ENCODE peak calls at places on chromosomes 5 and 9, in six cellular contexts. C, D, J, I, N and K are unnamed samples.

GRCh38 chr5:179755022-179755421 is 22.4 kb downstream of the MAML1 start:
- DNase-seq in I (no peak), J (no peak), C (no peak), N (no peak), D (no peak), K (no peak)

GRCh38 chr9:100216178-100216787 is 117.2 kb downstream of the INVS start:
- DNase-seq in C (no peak), J (peak), D (peak), I (peak), N (no peak), K (no peak)

GRCh38 chr9:1100945-1101344 is 50.8 kb downstream of the DMRT2 start:
- DNase-seq in J (peak), C (no peak), I (no peak), N (peak), D (no peak), K (no peak)

GRCh38 chr9:5441043-5441442 is 3.3 kb upstream of the PLGRKT start:
- DNase-seq in I (no peak), D (no peak), C (no peak), J (peak), N (no peak), K (no peak)

GRCh38 chr9:133738039-133738805 is at the start of gene SARDH:
- DNase-seq in D (peak), I (peak), C (peak), J (peak), N (peak), K (no peak)

GRCh38 chr5:69217154-69217731 is 17.4 kb upstream of the CDK7 start:
- DNase-seq in N (peak), C (no peak), I (no peak), J (no peak), D (no peak), K (no peak)

GRCh38 chr5:4630031-4630430 is 510.1 kb upstream of the ADAMTS16 start:
- DNase-seq in D (no peak), N (no peak), I (no peak), C (no peak), J (no peak), K (no peak)

GRCh38 chr5:179936976-179937681 is 29.4 kb upstream of the TBC1D9B start:
- DNase-seq in D (no peak), I (no peak), N (no peak), C (no peak), J (no peak), K (no peak)

GRCh38 chr5:130912088-130912487 is 253.0 kb downstream of the HINT1 start:
- DNase-seq in I (peak), J (peak), N (no peak), C (no peak), D (no peak), K (no peak)

GRCh38 chr5:77900691-77901090 is 124.6 kb upstream of the TBCA start:
- DNase-seq in I (no peak), J (no peak), D (no peak), C (no peak), N (no peak), K (no peak)

GRCh38 chr5:113122053-113122452 is 145.5 kb downstream of the DCP2 start:
- DNase-seq in I (no peak), J (peak), N (peak), C (no peak), D (no peak), K (no peak)

GRCh38 chr9:22142681-22143080 is 133.6 kb upstream of the CDKN2B start:
- DNase-seq in J (no peak), D (no peak), N (no peak), C (no peak), I (no peak), K (no peak)

GRCh38 chr9:70257991-70258691 is 637 bp upstream of the SMC5 start:
- DNase-seq in I (peak), J (peak), N (no peak), C (no peak), D (no peak), K (no peak)

GRCh38 chr9:125509476-125509875 is 197.5 kb downstream of the MAPKAP1 start:
- DNase-seq in C (no peak), D (peak), I (no peak), J (peak), N (no peak), K (no peak)

DNA sequence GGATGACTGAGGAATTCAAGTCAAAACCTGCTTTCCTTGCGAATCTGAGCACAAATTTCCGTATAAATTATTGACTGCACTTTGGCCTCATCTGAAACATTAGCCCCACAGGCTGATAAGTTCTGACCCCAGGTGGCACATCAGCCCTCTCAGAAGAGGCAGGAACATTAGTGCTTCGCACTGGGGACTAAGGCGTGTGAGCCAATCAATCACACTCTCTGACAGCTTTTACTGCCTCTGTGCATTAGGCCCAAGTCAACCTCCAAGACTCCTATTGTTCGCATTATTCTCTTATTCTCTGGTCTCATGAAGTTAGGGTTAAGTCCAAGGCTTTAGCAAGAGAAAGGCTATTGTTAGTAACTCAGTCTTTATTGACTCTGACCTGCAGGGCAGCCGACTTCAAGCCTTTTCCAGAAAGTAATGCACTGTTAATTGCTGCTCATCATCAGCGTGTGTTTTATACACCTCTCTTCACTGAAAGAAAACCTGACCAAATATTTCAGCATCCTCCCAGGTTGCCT is 84.1 kb downstream of the ZNF608 start:
- DNase-seq in N (no peak), C (no peak), D (no peak), J (no peak), I (peak), K (no peak)
- TF ChIP-seq CTCF in N (no peak), C (no peak), D (no peak), J (no peak), I (no peak), K (no peak)

DNA sequence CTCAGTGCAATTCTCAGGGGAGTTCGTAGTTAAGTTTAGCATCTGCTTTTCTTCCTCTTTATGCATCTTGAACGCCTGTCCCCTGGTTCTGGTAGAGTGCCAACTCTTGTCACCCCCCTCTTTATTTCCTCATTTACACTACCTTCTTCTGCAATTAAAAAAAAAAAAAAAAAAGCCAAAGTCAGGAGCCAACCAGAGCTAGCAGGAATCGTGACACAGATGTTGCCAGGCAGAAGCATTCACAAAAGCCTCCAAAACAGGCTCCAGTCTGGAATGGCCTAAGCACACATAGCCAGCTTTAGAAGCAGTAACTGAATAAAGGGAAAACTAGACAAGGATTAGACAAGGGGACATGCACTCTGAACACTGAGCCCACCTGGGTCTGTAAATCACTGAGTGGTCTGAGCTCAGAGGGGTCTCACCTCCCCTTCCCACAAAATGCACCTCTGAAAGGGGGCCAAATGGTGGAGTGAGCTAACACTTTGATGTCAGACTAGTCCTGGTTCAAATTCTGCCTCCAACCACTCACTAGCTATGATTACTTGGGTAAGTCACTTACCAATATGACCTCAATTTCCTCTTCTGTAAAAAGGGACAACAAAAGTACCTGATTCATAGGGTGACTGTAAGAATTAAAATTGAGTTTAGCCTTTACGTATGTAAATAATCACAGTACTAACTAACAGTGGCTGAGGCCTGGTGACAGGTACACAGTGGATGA is 2.0 kb downstream of the CD74 start:
- DNase-seq in D (peak), C (no peak), J (peak), I (peak), N (peak), K (no peak)
- H3K4me3 ChIP-seq in D (no peak), C (peak), J (no peak), I (no peak), N (peak), K (no peak)

GRCh38 chr5:95866431-95867063 is 44.0 kb upstream of the GLRX start:
- DNase-seq in J (no peak), C (no peak), N (no peak), I (no peak), D (no peak), K (no peak)
- TF ChIP-seq CTCF in J (no peak), C (no peak), N (no peak), I (no peak), D (no peak), K (no peak)

DNA sequence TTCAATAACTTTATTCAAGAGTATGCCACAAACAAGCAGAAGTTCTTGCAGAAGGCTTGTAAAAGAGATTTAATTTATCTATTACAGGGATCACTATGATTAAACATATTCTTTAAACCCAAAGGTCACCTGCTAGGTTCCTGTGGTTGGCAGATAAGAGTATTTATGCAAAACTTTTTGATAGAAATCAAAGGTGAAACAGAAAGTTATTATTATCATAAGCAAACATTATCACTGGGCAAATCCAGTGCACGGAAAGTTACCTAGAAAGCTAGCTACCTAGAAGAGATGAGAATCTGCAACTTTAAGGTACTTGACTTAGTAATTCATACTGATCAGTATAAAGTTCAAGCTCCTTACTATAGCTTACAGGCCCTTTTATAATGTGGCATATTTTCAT is 3.2 kb downstream of the STARD4 start:
- DNase-seq in I (no peak), C (no peak), J (no peak), D (no peak), N (no peak), K (no peak)
- H3K4me3 ChIP-seq in I (peak), C (no peak), J (no peak), D (peak), N (no peak), K (no peak)